ENCODE peak calls at places on chromosome 10, in four cellular contexts. Y is T-helper 1 cell, M is caudate nucleus, L is amygdala. E is an unnamed sample.
A peak's percentile ranks its signal among the peaks of the same experiment; 100 is the strongest.

GRCh38 chr10:34696423-34696822 is 118.7 kb downstream of the PARD3 start:
- DNase-seq in Y (no peak), L (no peak), M (no peak), E (no peak)

GRCh38 chr10:11682896-11683295 is 59.3 kb upstream of the ECHDC3 start:
- DNase-seq in Y (no peak), M (no peak), L (no peak), E (no peak)

GRCh38 chr10:100501423-100501822 is 18.2 kb downstream of the SEC31B start:
- DNase-seq in Y (no peak), M (no peak), L (no peak), E (no peak)

GRCh38 chr10:70902659-70903261 is 14.4 kb upstream of the PCBD1 start:
- DNase-seq in M (no peak), Y (no peak), L (no peak), E (no peak)

GRCh38 chr10:61398730-61399129 is 54.5 kb downstream of the TMEM26 start:
- DNase-seq in M (no peak), L (no peak), Y (no peak), E (no peak)

GRCh38 chr10:79079074-79079397 is 10.3 kb downstream of the ZMIZ1 start:
- DNase-seq in L (no peak), Y (no peak), M (no peak), E (no peak)

GRCh38 chr10:70579234-70580002 is 23.1 kb downstream of the PRF1 start:
- DNase-seq in M (no peak), Y (no peak), L (no peak), E (peak; percentile 40)

GRCh38 chr10:79336739-79337138 is 10.5 kb upstream of the PPIF start:
- DNase-seq in M (no peak), L (no peak), Y (no peak), E (no peak)

GRCh38 chr10:100806356-100806645 is 60.9 kb downstream of the PAX2 start:
- DNase-seq in L (no peak), Y (no peak), M (no peak), E (no peak)

GRCh38 chr10:104350146-104350635 is 3.4 kb upstream of the CFAP58 start:
- DNase-seq in M (no peak), Y (no peak), L (no peak), E (no peak)

GRCh38 chr10:2928219-2928840 is 139.0 kb upstream of the PFKP start:
- DNase-seq in M (peak; percentile 51), L (peak; percentile 19), Y (no peak), E (no peak)

GRCh38 chr10:103276941-103277712 is at the start of gene INA:
- DNase-seq in L (peak; percentile 24), M (peak; percentile 27), Y (no peak), E (peak; percentile 70)

GRCh38 chr10:46526682-46527038 is 29.8 kb downstream of the GPRIN2 start:
- DNase-seq in M (no peak), L (no peak), Y (no peak), E (no peak)

GRCh38 chr10:118496525-118496924 is 98.9 kb downstream of the PRLHR start:
- DNase-seq in M (no peak), Y (no peak), L (no peak), E (no peak)

GRCh38 chr10:60905580-60905979 is 38.4 kb downstream of the RHOBTB1 start:
- DNase-seq in M (no peak), L (no peak), Y (no peak), E (no peak)

GRCh38 chr10:16957038-16957437 is 139.8 kb upstream of the RSU1 start:
- DNase-seq in Y (no peak), L (no peak), M (no peak), E (no peak)

GRCh38 chr10:46523119-46523880 is 33.2 kb downstream of the GPRIN2 start:
- DNase-seq in M (no peak), L (no peak), Y (no peak), E (no peak)

GRCh38 chr10:16652154-16652553 is 130.5 kb upstream of the C1QL3 start:
- DNase-seq in M (no peak), Y (no peak), L (no peak), E (no peak)

GRCh38 chr10:118584181-118584954 is 11.1 kb downstream of the PRLHR start:
- DNase-seq in L (no peak), M (no peak), Y (no peak), E (no peak)

GRCh38 chr10:6401562-6402348 is 178.3 kb downstream of the PRKCQ start:
- DNase-seq in M (no peak), L (peak; percentile 70), Y (peak; percentile 36), E (peak; percentile 29)

E was measured in GM06990.